ENCODE peak calls at places on chromosomes 2 and 18, in six cellular contexts. F is H1, L is GM12878, T is GM12891, A is K562, P is HepG2. I is an unnamed sample.

GRCh38 chr2:197034969-197035368 is 108.5 kb upstream of the PGAP1 start:
- DNase-seq in F (no peak), L (no peak), T (no peak), A (no peak), P (no peak), I (no peak)

GRCh38 chr2:15919716-15920444 is 20.5 kb upstream of the MYCN start:
- DNase-seq in F (no peak), L (no peak), T (no peak), A (no peak), P (no peak), I (no peak)

GRCh38 chr2:96533292-96534073 is 3.1 kb upstream of the ARID5A start:
- DNase-seq in F (no peak), L (no peak), T (no peak), A (no peak), P (no peak), I (no peak)

GRCh38 chr2:26685943-26686839 is 6.3 kb upstream of the KCNK3 start:
- DNase-seq in F (no peak), L (no peak), T (no peak), A (no peak), P (no peak), I (no peak)

GRCh38 chr18:35026407-35027061 is 14.7 kb upstream of the MAPRE2 start:
- DNase-seq in F (no peak), L (no peak), T (no peak), A (peak; percentile 70), P (no peak), I (no peak)

GRCh38 chr2:71934320-71934593 is 213.4 kb downstream of the CYP26B1 start:
- DNase-seq in F (peak; percentile 10), L (no peak), T (no peak), A (peak; percentile 1), P (no peak), I (no peak)

GRCh38 chr2:202038471-202039277 is 5.0 kb downstream of the FZD7 start:
- DNase-seq in F (no peak), L (no peak), T (no peak), A (peak; percentile 44), P (no peak), I (no peak)

GRCh38 chr2:24919977-24920812 is at the start of gene ADCY3:
- DNase-seq in F (peak; percentile 80), L (no peak), T (peak; percentile 84), A (peak; percentile 86), P (no peak), I (peak; percentile 80)

GRCh38 chr2:42504364-42505230 is 10.8 kb upstream of the KCNG3 start:
- DNase-seq in F (no peak), L (no peak), T (no peak), A (no peak), P (peak; percentile 95), I (no peak)

GRCh38 chr2:150062416-150062815 is 425.1 kb downstream of the RND3 start:
- DNase-seq in F (no peak), L (no peak), T (no peak), A (no peak), P (no peak), I (no peak)

GRCh38 chr2:36609507-36609906 is 11.5 kb upstream of the FEZ2 start:
- DNase-seq in F (no peak), L (no peak), T (no peak), A (no peak), P (no peak), I (no peak)

GRCh38 chr2:197121255-197121654 is 189.3 kb downstream of the ANKRD44 start:
- DNase-seq in F (no peak), L (no peak), T (no peak), A (no peak), P (no peak), I (no peak)

GRCh38 chr2:152594792-152595191 is 122.5 kb downstream of the PRPF40A start:
- DNase-seq in F (no peak), L (no peak), T (no peak), A (no peak), P (no peak), I (no peak)

GRCh38 chr2:53170463-53170862 is 597.1 kb upstream of the CHAC2 start:
- DNase-seq in F (no peak), L (no peak), T (no peak), A (no peak), P (no peak), I (no peak)

GRCh38 chr2:44053456-44053855 is 57.7 kb upstream of the LRPPRC start:
- DNase-seq in F (no peak), L (no peak), T (no peak), A (no peak), P (no peak), I (no peak)

GRCh38 chr2:219835493-219835892 is 208.1 kb downstream of the SLC4A3 start:
- DNase-seq in F (no peak), L (no peak), T (no peak), A (no peak), P (no peak), I (no peak)

GRCh38 chr2:84947010-84947593 is 23.9 kb upstream of the KCMF1 start:
- DNase-seq in F (no peak), L (no peak), T (no peak), A (no peak), P (no peak), I (no peak)

GRCh38 chr2:168571061-168571460 is 115.0 kb downstream of the CERS6 start:
- DNase-seq in F (no peak), L (no peak), T (no peak), A (no peak), P (no peak), I (no peak)

GRCh38 chr2:161771148-161771547 is 146.9 kb downstream of the SLC4A10 start:
- DNase-seq in F (no peak), L (no peak), T (no peak), A (no peak), P (no peak), I (no peak)

GRCh38 chr2:169462896-169463695 is 16.2 kb upstream of the BBS5 start:
- DNase-seq in F (no peak), L (no peak), T (no peak), A (no peak), P (no peak), I (no peak)

GRCh38 chr2:222250313-222250712 is 48.5 kb downstream of the PAX3 start:
- DNase-seq in F (no peak), L (no peak), T (no peak), A (no peak), P (no peak), I (no peak)

GRCh38 chr2:200585730-200586643 is at the start of gene AOX1:
- DNase-seq in F (peak; percentile 87), L (no peak), T (peak; percentile 22), A (no peak), P (peak; percentile 70), I (peak; percentile 19)

GRCh38 chr2:147232225-147232669 is 612.6 kb upstream of the ACVR2A start:
- DNase-seq in F (no peak), L (no peak), T (no peak), A (no peak), P (no peak), I (no peak)

GRCh38 chr2:237084444-237084843 is 1.2 kb upstream of the COPS8 start:
- DNase-seq in F (no peak), L (no peak), T (no peak), A (no peak), P (no peak), I (no peak)

GRCh38 chr2:74849228-74849892 is 15.4 kb downstream of the HK2 start:
- DNase-seq in F (no peak), L (peak; percentile 62), T (peak; percentile 36), A (no peak), P (no peak), I (no peak)

GRCh38 chr2:113103277-113103676 is 24.1 kb upstream of the IL1RN start:
- DNase-seq in F (no peak), L (no peak), T (no peak), A (no peak), P (no peak), I (no peak)

GRCh38 chr2:216139884-216140283 is 30.7 kb downstream of the XRCC5 start:
- DNase-seq in F (no peak), L (no peak), T (no peak), A (peak; percentile 13), P (peak; percentile 61), I (no peak)

DNA sequence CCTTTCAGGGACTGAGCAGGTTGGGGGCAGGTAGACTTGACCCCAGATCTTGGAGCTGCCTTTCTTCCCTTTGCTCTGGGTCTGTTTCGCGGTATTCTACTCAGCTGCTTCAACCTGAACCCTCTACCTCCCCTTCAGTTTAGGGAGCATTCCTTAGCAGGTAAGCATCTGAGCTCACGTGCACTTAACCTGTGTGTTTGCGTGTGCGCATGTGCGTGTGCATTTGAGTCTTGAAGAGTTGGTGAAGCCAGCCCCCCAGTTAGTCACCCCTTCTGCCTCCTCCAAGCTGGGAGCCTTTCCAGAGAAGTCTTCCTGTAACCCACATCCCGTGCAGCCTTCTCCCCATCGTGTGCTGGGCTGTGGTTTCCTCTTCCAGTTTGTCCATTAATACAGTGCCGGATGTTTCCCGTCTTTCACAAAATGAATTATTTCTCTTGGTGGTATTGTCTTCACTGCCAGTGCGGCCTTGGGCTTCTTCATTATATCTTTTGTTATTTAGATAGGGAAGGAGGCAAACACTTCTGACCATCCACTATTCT is 33.2 kb downstream of the B3GNT2 start:
- DNase-seq in F (no peak), L (no peak), T (no peak), A (no peak), P (no peak), I (no peak)
- TF ChIP-seq TAF1 in F (no peak), L (no peak), T (no peak), A (no peak), P (no peak), I (no peak)

GRCh38 chr2:12057436-12058166 is 311.2 kb downstream of the LPIN1 start:
- DNase-seq in F (no peak), L (peak; percentile 89), T (no peak), A (no peak), P (no peak), I (no peak)
- TF ChIP-seq POLR2AphosphoS5 in F (no peak), L (no peak), T (no peak), A (no peak), P (no peak), I (no peak)

GRCh38 chr18:9763157-9763556 is 55.1 kb downstream of the RAB31 start:
- DNase-seq in F (no peak), L (no peak), T (no peak), A (no peak), P (no peak), I (no peak)
- TF ChIP-seq POLR2A in F (no peak), L (no peak), T (no peak), A (no peak), P (no peak), I (no peak)

DNA sequence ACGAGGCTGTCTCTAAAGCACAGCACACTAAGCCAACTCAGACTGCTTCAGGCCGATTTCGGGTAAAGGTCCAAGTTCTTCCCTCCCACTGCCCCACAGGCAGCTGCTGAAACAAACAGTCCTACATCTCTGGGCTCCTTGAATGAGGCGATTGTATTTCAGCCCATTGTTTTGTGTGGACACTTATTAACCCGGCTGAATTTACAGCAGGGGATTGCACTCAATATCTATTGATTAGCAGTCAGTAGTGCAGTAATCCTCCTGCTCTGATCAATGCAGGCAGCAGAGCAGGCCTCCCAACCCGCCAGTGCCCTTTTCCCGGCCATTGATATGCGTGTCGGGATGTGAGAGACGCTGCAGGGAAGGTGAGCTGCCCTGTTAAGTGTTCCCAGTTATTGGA is 330.1 kb downstream of the CMPK2 start:
- DNase-seq in F (no peak), L (no peak), T (no peak), A (no peak), P (peak; percentile 5), I (no peak)
- TF ChIP-seq TAF1 in F (no peak), L (no peak), T (no peak), A (no peak), P (no peak), I (no peak)